ENCODE peak calls at places on chromosomes 6 and 20, in five cellular contexts. Y is neuronal stem cell, B is mesendoderm, O is IMR-90, U is mesenchymal stem cell. V is an unnamed sample.

GRCh38 chr6:38212579-38212978 is 393.1 kb downstream of the ZFAND3 start:
- DNase-seq in U (no peak), B (peak; percentile 73), O (no peak), Y (peak; percentile 20), V (no peak)

GRCh38 chr20:63876489-63877036 is 11.5 kb downstream of the TPD52L2 start:
- DNase-seq in O (no peak), B (no peak), Y (no peak), U (no peak), V (no peak)

GRCh38 chr20:16712541-16712947 is 17.3 kb upstream of the SNRPB2 start:
- DNase-seq in Y (no peak), U (no peak), B (no peak), O (no peak), V (no peak)

GRCh38 chr20:50409495-50409894 is 100.7 kb upstream of the PTPN1 start:
- DNase-seq in O (no peak), Y (no peak), U (no peak), B (no peak), V (no peak)

GRCh38 chr20:445514-446336 is 16.6 kb downstream of the TBC1D20 start:
- DNase-seq in B (no peak), O (no peak), U (no peak), Y (no peak), V (no peak)

GRCh38 chr6:26457407-26457795 is 354 bp upstream of the BTN2A1 start:
- DNase-seq in B (peak; percentile 80), O (no peak), Y (no peak), U (no peak), V (peak; percentile 58)

GRCh38 chr6:132527791-132528190 is 10.3 kb upstream of the TAAR9 start:
- DNase-seq in Y (no peak), O (peak; percentile 18), U (peak; percentile 37), B (no peak), V (no peak)

GRCh38 chr6:33688451-33689147 is 22.9 kb downstream of the UQCC2 start:
- DNase-seq in O (no peak), B (no peak), U (no peak), Y (no peak), V (no peak)

GRCh38 chr6:45454008-45454911 is 76.5 kb upstream of the SUPT3H start:
- DNase-seq in B (peak; percentile 27), Y (no peak), U (peak; percentile 95), O (peak; percentile 78), V (no peak)

GRCh38 chr6:41373367-41373918 is 38.0 kb downstream of the NCR2 start:
- DNase-seq in O (no peak), B (peak; percentile 5), U (no peak), Y (no peak), V (no peak)

GRCh38 chr6:89553446-89553845 is 85.1 kb downstream of the LYRM2 start:
- DNase-seq in Y (no peak), U (no peak), B (no peak), O (no peak), V (no peak)

GRCh38 chr6:85443720-85444119 is 6.2 kb upstream of the NT5E start:
- DNase-seq in B (no peak), U (no peak), Y (no peak), O (no peak), V (no peak)

GRCh38 chr6:15744824-15745402 is 82.1 kb upstream of the DTNBP1 start:
- DNase-seq in U (no peak), Y (no peak), B (peak; percentile 16), O (no peak), V (no peak)

GRCh38 chr6:30206799-30207618 is 6.2 kb downstream of the TRIM26 start:
- DNase-seq in B (peak; percentile 60), U (peak; percentile 30), Y (no peak), O (peak; percentile 20), V (peak; percentile 63)

GRCh38 chr6:40286721-40287120 is 300.4 kb downstream of the LRFN2 start:
- DNase-seq in B (no peak), U (no peak), O (no peak), Y (no peak), V (no peak)

GRCh38 chr6:85641916-85642773 is 541 bp downstream of the SYNCRIP start:
- DNase-seq in Y (peak; percentile 17), B (peak; percentile 69), O (peak; percentile 45), U (peak; percentile 72), V (peak; percentile 45)

GRCh38 chr6:63571883-63572732 is at the start of the genes LOC128125822 and PTP4A1:
- DNase-seq in U (peak; percentile 97), Y (peak; percentile 97), B (peak; percentile 99), O (peak; percentile 98), V (peak; percentile 98)

GRCh38 chr20:48679603-48680002 is 148.2 kb downstream of the PREX1 start:
- DNase-seq in B (peak; percentile 59), O (no peak), U (no peak), Y (no peak), V (peak; percentile 85)

GRCh38 chr6:109093732-109094131 is 914 bp downstream of the SESN1 start:
- DNase-seq in B (peak; percentile 23), Y (no peak), O (peak; percentile 14), U (peak; percentile 45), V (no peak)

GRCh38 chr6:88183503-88183902 is 17.4 kb upstream of the CNR1 start:
- DNase-seq in O (no peak), B (peak; percentile 14), U (no peak), Y (no peak), V (no peak)

GRCh38 chr6:154572592-154572991 is 62.1 kb upstream of the CNKSR3 start:
- DNase-seq in B (no peak), Y (no peak), U (no peak), O (no peak), V (no peak)

GRCh38 chr6:162226810-162227209 is 500.8 kb downstream of the PRKN start:
- DNase-seq in U (no peak), Y (no peak), B (no peak), O (no peak), V (no peak)

GRCh38 chr6:89584539-89584938 is 54.0 kb downstream of the LYRM2 start:
- DNase-seq in Y (no peak), U (no peak), O (no peak), B (no peak), V (no peak)

GRCh38 chr20:25247666-25248500 is at the start of gene PYGB:
- DNase-seq in U (peak; percentile 85), B (peak; percentile 89), O (peak; percentile 78), Y (peak; percentile 82), V (peak; percentile 82)

GRCh38 chr20:60512436-60512835 is 554.2 kb downstream of the CDH26 start:
- DNase-seq in O (peak; percentile 63), U (no peak), Y (peak; percentile 31), B (peak; percentile 92), V (peak; percentile 39)

GRCh38 chr20:53891306-53891894 is 179.0 kb downstream of the BCAS1 start:
- DNase-seq in Y (no peak), B (no peak), U (peak; percentile 86), O (peak; percentile 83), V (no peak)

GRCh38 chr6:35392773-35393672 is 50.7 kb downstream of the PPARD start:
- DNase-seq in Y (no peak), O (no peak), B (no peak), U (no peak), V (no peak)

GRCh38 chr6:5749666-5750215 is 257.0 kb downstream of the NRN1 start:
- DNase-seq in O (no peak), B (no peak), Y (no peak), U (no peak), V (no peak)

GRCh38 chr6:25034477-25034876 is 98.7 kb upstream of the RIPOR2 start:
- DNase-seq in Y (no peak), O (no peak), B (no peak), U (no peak), V (no peak)

GRCh38 chr6:6057442-6058053 is 50.8 kb upstream of the NRN1 start:
- DNase-seq in O (no peak), Y (peak; percentile 15), U (peak; percentile 28), B (peak; percentile 63), V (no peak)

GRCh38 chr6:134539865-134540323 is 222.0 kb upstream of the SGK1 start:
- DNase-seq in U (peak; percentile 69), O (no peak), Y (no peak), B (peak; percentile 61), V (no peak)

GRCh38 chr6:155493694-155494143 is 38.1 kb upstream of the NOX3 start:
- DNase-seq in O (peak; percentile 100), U (peak; percentile 99), B (peak; percentile 91), Y (no peak), V (no peak)

GRCh38 chr6:37495199-37495913 is 4.3 kb downstream of the CCDC167 start:
- DNase-seq in O (no peak), B (no peak), U (no peak), Y (no peak), V (no peak)

GRCh38 chr6:105909084-105909483 is 177.1 kb upstream of the PRDM1 start:
- DNase-seq in Y (no peak), O (no peak), U (no peak), B (no peak), V (no peak)

GRCh38 chr6:75563032-75563431 is 38.6 kb upstream of the SENP6 start:
- DNase-seq in O (peak; percentile 47), B (peak; percentile 87), U (peak; percentile 62), Y (no peak), V (peak; percentile 67)

GRCh38 chr20:50292324-50293243 is 102.0 kb downstream of the CEBPB start:
- DNase-seq in U (peak; percentile 98), Y (no peak), O (peak; percentile 99), B (peak; percentile 86), V (peak; percentile 58)

GRCh38 chr6:141677598-141678211 is 455.0 kb upstream of the GJE1 start:
- DNase-seq in B (peak; percentile 62), Y (peak; percentile 9), U (peak; percentile 51), O (peak; percentile 47), V (no peak)

GRCh38 chr6:38391206-38391908 is 248.4 kb downstream of the BTBD9 start:
- DNase-seq in O (peak; percentile 55), U (peak; percentile 50), B (peak; percentile 28), Y (no peak), V (no peak)

GRCh38 chr6:147282566-147282959 is 78.3 kb downstream of the STXBP5 start:
- DNase-seq in U (no peak), B (peak; percentile 59), Y (no peak), O (no peak), V (no peak)

GRCh38 chr6:147278891-147279290 is 74.7 kb downstream of the STXBP5 start:
- DNase-seq in U (no peak), B (no peak), Y (no peak), O (no peak), V (no peak)

GRCh38 chr6:147281895-147282565 is 77.8 kb downstream of the STXBP5 start:
- DNase-seq in O (no peak), U (no peak), B (peak; percentile 62), Y (no peak), V (no peak)

GRCh38 chr6:147283460-147283859 is 79.2 kb downstream of the STXBP5 start:
- DNase-seq in O (peak; percentile 73), B (peak; percentile 6), Y (no peak), U (peak; percentile 20), V (no peak)

GRCh38 chr6:147279423-147279822 is 75.2 kb downstream of the STXBP5 start:
- DNase-seq in O (peak; percentile 50), B (no peak), Y (no peak), U (peak; percentile 35), V (no peak)
- H4K8ac ChIP-seq in O (no peak overlapping the region), B (no peak overlapping the region), Y (no peak overlapping the region), U (no peak overlapping the region), V (no peak overlapping the region)

GRCh38 chr20:8464368-8464767 is 332.3 kb downstream of the PLCB1 start:
- DNase-seq in Y (no peak), O (peak; percentile 51), B (no peak), U (no peak), V (no peak)
- H3K18ac ChIP-seq in Y (no peak overlapping the region), O (no peak overlapping the region), B (no peak overlapping the region), U (no peak overlapping the region), V (no peak overlapping the region)

GRCh38 chr6:151399679-151400078 is 8.3 kb upstream of the ZBTB2 start:
- DNase-seq in Y (no peak), B (no peak), U (no peak), O (no peak), V (no peak)
- H4K8ac ChIP-seq in Y (no peak overlapping the region), B (no peak overlapping the region), U (no peak overlapping the region), O (no peak overlapping the region), V (no peak overlapping the region)

GRCh38 chr20:21190866-21191265 is 65.0 kb downstream of the KIZ start:
- DNase-seq in U (no peak), Y (no peak), B (no peak), O (no peak), V (no peak)
- H3K18ac ChIP-seq in U (no peak overlapping the region), Y (no peak overlapping the region), B (no peak overlapping the region), O (no peak overlapping the region), V (peak overlapping the region; percentile 81)